ENCODE peak calls at places on chromosomes 7 and 10, in eight cellular contexts. One of them, this sample, is unnamed.

GRCh38 chr7:158275711-158276413 is 311.8 kb downstream of the PTPRN2 start:
- DNase-seq in hepatic stellate cell: no peak
- DNase-seq in stromal cell of bone marrow: no peak
- DNase-seq in NCI-H1092 treated with DMSO at 0.1 percent for 48 hours: no peak
- DNase-seq in NCI-H510A treated with DMSO at 0.1 percent for 48 hours: no peak
- DNase-seq in stimulated activated CD4-positive, alpha-beta T cell treated with anti-CD3 and anti-CD28 coated beads, Interleukin-15, amount 100 ng/mL, for 1 hour: no peak
- DNase-seq in foreskin fibroblast: no peak
- DNase-seq in MM.1S: no peak
- DNase-seq in this sample: no peak

GRCh38 chr7:475951-476441 is 43.6 kb downstream of the PDGFA start:
- DNase-seq in foreskin fibroblast: no peak
- DNase-seq in stimulated activated CD4-positive, alpha-beta T cell treated with anti-CD3 and anti-CD28 coated beads, Interleukin-15, amount 100 ng/mL, for 1 hour: no peak
- DNase-seq in hepatic stellate cell: no peak
- DNase-seq in NCI-H1092 treated with DMSO at 0.1 percent for 48 hours: no peak
- DNase-seq in NCI-H510A treated with DMSO at 0.1 percent for 48 hours: no peak
- DNase-seq in stromal cell of bone marrow: no peak
- DNase-seq in MM.1S: no peak
- DNase-seq in this sample: no peak

GRCh38 chr7:133253522-133253882 is 624 bp downstream of the EXOC4 start:
- DNase-seq in stimulated activated CD4-positive, alpha-beta T cell treated with anti-CD3 and anti-CD28 coated beads, Interleukin-15, amount 100 ng/mL, for 1 hour: no peak
- DNase-seq in NCI-H510A treated with DMSO at 0.1 percent for 48 hours: no peak
- DNase-seq in foreskin fibroblast: peak; percentile 24
- DNase-seq in NCI-H1092 treated with DMSO at 0.1 percent for 48 hours: no peak
- DNase-seq in MM.1S: peak; percentile 60
- DNase-seq in stromal cell of bone marrow: no peak
- DNase-seq in hepatic stellate cell: no peak
- DNase-seq in this sample: no peak

GRCh38 chr10:71964669-71965515 is 697 bp downstream of the CHST3 start:
- DNase-seq in stromal cell of bone marrow: peak; percentile 72
- DNase-seq in stimulated activated CD4-positive, alpha-beta T cell treated with anti-CD3 and anti-CD28 coated beads, Interleukin-15, amount 100 ng/mL, for 1 hour: no peak
- DNase-seq in foreskin fibroblast: peak; percentile 94
- DNase-seq in NCI-H1092 treated with DMSO at 0.1 percent for 48 hours: no peak
- DNase-seq in NCI-H510A treated with DMSO at 0.1 percent for 48 hours: no peak
- DNase-seq in hepatic stellate cell: peak; percentile 78
- DNase-seq in MM.1S: no peak
- DNase-seq in this sample: no peak

GRCh38 chr7:131653418-131654248 is 97.2 kb upstream of the PODXL start:
- DNase-seq in foreskin fibroblast: peak; percentile 27
- DNase-seq in stromal cell of bone marrow: no peak
- DNase-seq in MM.1S: no peak
- DNase-seq in stimulated activated CD4-positive, alpha-beta T cell treated with anti-CD3 and anti-CD28 coated beads, Interleukin-15, amount 100 ng/mL, for 1 hour: no peak
- DNase-seq in hepatic stellate cell: no peak
- DNase-seq in NCI-H510A treated with DMSO at 0.1 percent for 48 hours: no peak
- DNase-seq in NCI-H1092 treated with DMSO at 0.1 percent for 48 hours: no peak
- DNase-seq in this sample: no peak

GRCh38 chr10:20888620-20889337 is 8.3 kb downstream of the NEBL start:
- DNase-seq in NCI-H1092 treated with DMSO at 0.1 percent for 48 hours: peak; percentile 56
- DNase-seq in foreskin fibroblast: peak; percentile 39
- DNase-seq in hepatic stellate cell: no peak
- DNase-seq in MM.1S: no peak
- DNase-seq in stromal cell of bone marrow: no peak
- DNase-seq in NCI-H510A treated with DMSO at 0.1 percent for 48 hours: no peak
- DNase-seq in stimulated activated CD4-positive, alpha-beta T cell treated with anti-CD3 and anti-CD28 coated beads, Interleukin-15, amount 100 ng/mL, for 1 hour: no peak
- DNase-seq in this sample: no peak

GRCh38 chr10:31936933-31937332 is 8.3 kb upstream of the ARHGAP12 start:
- DNase-seq in NCI-H1092 treated with DMSO at 0.1 percent for 48 hours: no peak
- DNase-seq in stromal cell of bone marrow: no peak
- DNase-seq in foreskin fibroblast: no peak
- DNase-seq in NCI-H510A treated with DMSO at 0.1 percent for 48 hours: no peak
- DNase-seq in stimulated activated CD4-positive, alpha-beta T cell treated with anti-CD3 and anti-CD28 coated beads, Interleukin-15, amount 100 ng/mL, for 1 hour: no peak
- DNase-seq in MM.1S: no peak
- DNase-seq in hepatic stellate cell: no peak
- DNase-seq in this sample: no peak

GRCh38 chr10:56537984-56538383 is 176.9 kb upstream of the ZWINT start:
- DNase-seq in MM.1S: no peak
- DNase-seq in NCI-H1092 treated with DMSO at 0.1 percent for 48 hours: no peak
- DNase-seq in stimulated activated CD4-positive, alpha-beta T cell treated with anti-CD3 and anti-CD28 coated beads, Interleukin-15, amount 100 ng/mL, for 1 hour: no peak
- DNase-seq in stromal cell of bone marrow: no peak
- DNase-seq in foreskin fibroblast: peak; percentile 27
- DNase-seq in NCI-H510A treated with DMSO at 0.1 percent for 48 hours: no peak
- DNase-seq in hepatic stellate cell: no peak
- DNase-seq in this sample: no peak

GRCh38 chr7:117399820-117400422 is 27.4 kb downstream of the ASZ1 start:
- DNase-seq in stimulated activated CD4-positive, alpha-beta T cell treated with anti-CD3 and anti-CD28 coated beads, Interleukin-15, amount 100 ng/mL, for 1 hour: no peak
- DNase-seq in stromal cell of bone marrow: no peak
- DNase-seq in hepatic stellate cell: no peak
- DNase-seq in MM.1S: peak; percentile 38
- DNase-seq in foreskin fibroblast: peak; percentile 3
- DNase-seq in NCI-H510A treated with DMSO at 0.1 percent for 48 hours: peak; percentile 33
- DNase-seq in NCI-H1092 treated with DMSO at 0.1 percent for 48 hours: peak; percentile 43
- DNase-seq in this sample: no peak

GRCh38 chr10:94066411-94066810 is 72.7 kb downstream of the PLCE1 start:
- DNase-seq in foreskin fibroblast: peak; percentile 70
- DNase-seq in hepatic stellate cell: no peak
- DNase-seq in stromal cell of bone marrow: peak; percentile 17
- DNase-seq in NCI-H510A treated with DMSO at 0.1 percent for 48 hours: no peak
- DNase-seq in MM.1S: peak; percentile 22
- DNase-seq in stimulated activated CD4-positive, alpha-beta T cell treated with anti-CD3 and anti-CD28 coated beads, Interleukin-15, amount 100 ng/mL, for 1 hour: no peak
- DNase-seq in NCI-H1092 treated with DMSO at 0.1 percent for 48 hours: no peak
- DNase-seq in this sample: no peak

GRCh38 chr10:121054876-121055275 is 203.7 kb downstream of the WDR11 start:
- DNase-seq in NCI-H510A treated with DMSO at 0.1 percent for 48 hours: no peak
- DNase-seq in hepatic stellate cell: no peak
- DNase-seq in NCI-H1092 treated with DMSO at 0.1 percent for 48 hours: no peak
- DNase-seq in MM.1S: no peak
- DNase-seq in stimulated activated CD4-positive, alpha-beta T cell treated with anti-CD3 and anti-CD28 coated beads, Interleukin-15, amount 100 ng/mL, for 1 hour: no peak
- DNase-seq in stromal cell of bone marrow: no peak
- DNase-seq in foreskin fibroblast: no peak
- DNase-seq in this sample: no peak

GRCh38 chr10:126321455-126321854 is 66.8 kb downstream of the ADAM12 start:
- DNase-seq in hepatic stellate cell: no peak
- DNase-seq in stromal cell of bone marrow: no peak
- DNase-seq in stimulated activated CD4-positive, alpha-beta T cell treated with anti-CD3 and anti-CD28 coated beads, Interleukin-15, amount 100 ng/mL, for 1 hour: no peak
- DNase-seq in MM.1S: no peak
- DNase-seq in foreskin fibroblast: no peak
- DNase-seq in NCI-H1092 treated with DMSO at 0.1 percent for 48 hours: no peak
- DNase-seq in NCI-H510A treated with DMSO at 0.1 percent for 48 hours: no peak
- DNase-seq in this sample: no peak

GRCh38 chr7:142919656-142920055 is 13.9 kb downstream of the TRPV5 start:
- DNase-seq in stromal cell of bone marrow: no peak
- DNase-seq in NCI-H1092 treated with DMSO at 0.1 percent for 48 hours: no peak
- DNase-seq in foreskin fibroblast: no peak
- DNase-seq in stimulated activated CD4-positive, alpha-beta T cell treated with anti-CD3 and anti-CD28 coated beads, Interleukin-15, amount 100 ng/mL, for 1 hour: no peak
- DNase-seq in hepatic stellate cell: no peak
- DNase-seq in NCI-H510A treated with DMSO at 0.1 percent for 48 hours: no peak
- DNase-seq in MM.1S: no peak
- DNase-seq in this sample: no peak

GRCh38 chr10:75606203-75606779 is 174.9 kb downstream of the LRMDA start:
- DNase-seq in NCI-H1092 treated with DMSO at 0.1 percent for 48 hours: no peak
- DNase-seq in MM.1S: peak; percentile 75
- DNase-seq in NCI-H510A treated with DMSO at 0.1 percent for 48 hours: no peak
- DNase-seq in foreskin fibroblast: no peak
- DNase-seq in stimulated activated CD4-positive, alpha-beta T cell treated with anti-CD3 and anti-CD28 coated beads, Interleukin-15, amount 100 ng/mL, for 1 hour: no peak
- DNase-seq in stromal cell of bone marrow: no peak
- DNase-seq in hepatic stellate cell: no peak
- DNase-seq in this sample: no peak

GRCh38 chr10:77532068-77532467 is 105.5 kb downstream of the KCNMA1 start:
- DNase-seq in foreskin fibroblast: peak; percentile 90
- DNase-seq in hepatic stellate cell: peak; percentile 75
- DNase-seq in NCI-H1092 treated with DMSO at 0.1 percent for 48 hours: no peak
- DNase-seq in stromal cell of bone marrow: peak; percentile 75
- DNase-seq in MM.1S: no peak
- DNase-seq in NCI-H510A treated with DMSO at 0.1 percent for 48 hours: no peak
- DNase-seq in stimulated activated CD4-positive, alpha-beta T cell treated with anti-CD3 and anti-CD28 coated beads, Interleukin-15, amount 100 ng/mL, for 1 hour: no peak
- DNase-seq in this sample: no peak

GRCh38 chr7:8056431-8056830 is 87.8 kb downstream of the GLCCI1 start:
- DNase-seq in foreskin fibroblast: peak; percentile 34
- DNase-seq in NCI-H510A treated with DMSO at 0.1 percent for 48 hours: no peak
- DNase-seq in hepatic stellate cell: no peak
- DNase-seq in stromal cell of bone marrow: no peak
- DNase-seq in stimulated activated CD4-positive, alpha-beta T cell treated with anti-CD3 and anti-CD28 coated beads, Interleukin-15, amount 100 ng/mL, for 1 hour: no peak
- DNase-seq in MM.1S: no peak
- DNase-seq in NCI-H1092 treated with DMSO at 0.1 percent for 48 hours: no peak
- DNase-seq in this sample: no peak

GRCh38 chr7:42763137-42763551 is 148.7 kb downstream of the C7orf25 start:
- DNase-seq in foreskin fibroblast: no peak
- DNase-seq in NCI-H1092 treated with DMSO at 0.1 percent for 48 hours: no peak
- DNase-seq in stimulated activated CD4-positive, alpha-beta T cell treated with anti-CD3 and anti-CD28 coated beads, Interleukin-15, amount 100 ng/mL, for 1 hour: no peak
- DNase-seq in hepatic stellate cell: no peak
- DNase-seq in MM.1S: no peak
- DNase-seq in NCI-H510A treated with DMSO at 0.1 percent for 48 hours: no peak
- DNase-seq in stromal cell of bone marrow: no peak
- DNase-seq in this sample: no peak

GRCh38 chr7:92335574-92335973 is 89.8 kb downstream of the ANKIB1 start:
- DNase-seq in stromal cell of bone marrow: no peak
- DNase-seq in foreskin fibroblast: no peak
- DNase-seq in stimulated activated CD4-positive, alpha-beta T cell treated with anti-CD3 and anti-CD28 coated beads, Interleukin-15, amount 100 ng/mL, for 1 hour: no peak
- DNase-seq in NCI-H1092 treated with DMSO at 0.1 percent for 48 hours: no peak
- DNase-seq in hepatic stellate cell: no peak
- DNase-seq in NCI-H510A treated with DMSO at 0.1 percent for 48 hours: no peak
- DNase-seq in MM.1S: no peak
- DNase-seq in this sample: no peak

GRCh38 chr10:101032637-101033201 is 1.7 kb downstream of the SFXN3 start:
- DNase-seq in hepatic stellate cell: peak; percentile 90
- DNase-seq in NCI-H1092 treated with DMSO at 0.1 percent for 48 hours: no peak
- DNase-seq in stimulated activated CD4-positive, alpha-beta T cell treated with anti-CD3 and anti-CD28 coated beads, Interleukin-15, amount 100 ng/mL, for 1 hour: peak; percentile 36
- DNase-seq in MM.1S: no peak
- DNase-seq in foreskin fibroblast: peak; percentile 95
- DNase-seq in NCI-H510A treated with DMSO at 0.1 percent for 48 hours: peak; percentile 31
- DNase-seq in stromal cell of bone marrow: peak; percentile 81
- DNase-seq in this sample: no peak

GRCh38 chr10:108850138-108850854 is 1073.0 kb downstream of the XPNPEP1 start:
- DNase-seq in NCI-H510A treated with DMSO at 0.1 percent for 48 hours: no peak
- DNase-seq in stromal cell of bone marrow: no peak
- DNase-seq in stimulated activated CD4-positive, alpha-beta T cell treated with anti-CD3 and anti-CD28 coated beads, Interleukin-15, amount 100 ng/mL, for 1 hour: no peak
- DNase-seq in MM.1S: peak; percentile 45
- DNase-seq in NCI-H1092 treated with DMSO at 0.1 percent for 48 hours: no peak
- DNase-seq in hepatic stellate cell: no peak
- DNase-seq in foreskin fibroblast: no peak
- DNase-seq in this sample: no peak

GRCh38 chr7:27147211-27148030 is at the start of gene HOXA6:
- DNase-seq in foreskin fibroblast: peak; percentile 65
- DNase-seq in MM.1S: no peak
- DNase-seq in NCI-H1092 treated with DMSO at 0.1 percent for 48 hours: no peak
- DNase-seq in NCI-H510A treated with DMSO at 0.1 percent for 48 hours: peak; percentile 82
- DNase-seq in stromal cell of bone marrow: no peak
- DNase-seq in stimulated activated CD4-positive, alpha-beta T cell treated with anti-CD3 and anti-CD28 coated beads, Interleukin-15, amount 100 ng/mL, for 1 hour: no peak
- DNase-seq in hepatic stellate cell: no peak
- DNase-seq in this sample: no peak

GRCh38 chr10:126634915-126635314 is 35.6 kb downstream of the C10orf90 start:
- DNase-seq in MM.1S: no peak
- DNase-seq in hepatic stellate cell: no peak
- DNase-seq in NCI-H1092 treated with DMSO at 0.1 percent for 48 hours: no peak
- DNase-seq in foreskin fibroblast: peak; percentile 26
- DNase-seq in stimulated activated CD4-positive, alpha-beta T cell treated with anti-CD3 and anti-CD28 coated beads, Interleukin-15, amount 100 ng/mL, for 1 hour: no peak
- DNase-seq in stromal cell of bone marrow: no peak
- DNase-seq in NCI-H510A treated with DMSO at 0.1 percent for 48 hours: no peak
- DNase-seq in this sample: no peak

GRCh38 chr7:91064938-91065337 is 199.3 kb upstream of the FZD1 start:
- DNase-seq in NCI-H1092 treated with DMSO at 0.1 percent for 48 hours: no peak
- DNase-seq in stimulated activated CD4-positive, alpha-beta T cell treated with anti-CD3 and anti-CD28 coated beads, Interleukin-15, amount 100 ng/mL, for 1 hour: no peak
- DNase-seq in hepatic stellate cell: no peak
- DNase-seq in NCI-H510A treated with DMSO at 0.1 percent for 48 hours: no peak
- DNase-seq in stromal cell of bone marrow: no peak
- DNase-seq in foreskin fibroblast: peak; percentile 62
- DNase-seq in MM.1S: no peak
- DNase-seq in this sample: no peak

GRCh38 chr10:78924319-78925003 is 144.3 kb upstream of the ZMIZ1 start:
- DNase-seq in stromal cell of bone marrow: no peak
- DNase-seq in NCI-H1092 treated with DMSO at 0.1 percent for 48 hours: no peak
- DNase-seq in foreskin fibroblast: no peak
- DNase-seq in stimulated activated CD4-positive, alpha-beta T cell treated with anti-CD3 and anti-CD28 coated beads, Interleukin-15, amount 100 ng/mL, for 1 hour: no peak
- DNase-seq in NCI-H510A treated with DMSO at 0.1 percent for 48 hours: peak; percentile 73
- DNase-seq in hepatic stellate cell: no peak
- DNase-seq in MM.1S: no peak
- DNase-seq in this sample: no peak

GRCh38 chr10:108375691-108376090 is 1211.2 kb upstream of the SORCS1 start:
- DNase-seq in foreskin fibroblast: peak; percentile 51
- DNase-seq in stimulated activated CD4-positive, alpha-beta T cell treated with anti-CD3 and anti-CD28 coated beads, Interleukin-15, amount 100 ng/mL, for 1 hour: no peak
- DNase-seq in stromal cell of bone marrow: peak; percentile 21
- DNase-seq in NCI-H1092 treated with DMSO at 0.1 percent for 48 hours: no peak
- DNase-seq in MM.1S: no peak
- DNase-seq in NCI-H510A treated with DMSO at 0.1 percent for 48 hours: no peak
- DNase-seq in hepatic stellate cell: no peak
- DNase-seq in this sample: no peak

GRCh38 chr10:30812018-30812851 is 182.7 kb upstream of the LYZL2 start:
- DNase-seq in MM.1S: no peak
- DNase-seq in stromal cell of bone marrow: peak; percentile 84
- DNase-seq in stimulated activated CD4-positive, alpha-beta T cell treated with anti-CD3 and anti-CD28 coated beads, Interleukin-15, amount 100 ng/mL, for 1 hour: no peak
- DNase-seq in hepatic stellate cell: peak; percentile 87
- DNase-seq in NCI-H510A treated with DMSO at 0.1 percent for 48 hours: no peak
- DNase-seq in NCI-H1092 treated with DMSO at 0.1 percent for 48 hours: peak; percentile 78
- DNase-seq in foreskin fibroblast: peak; percentile 87
- DNase-seq in this sample: no peak

GRCh38 chr10:113947138-113948011 is 92.9 kb downstream of the NHLRC2 start:
- DNase-seq in stromal cell of bone marrow: no peak
- DNase-seq in MM.1S: peak; percentile 19
- DNase-seq in NCI-H510A treated with DMSO at 0.1 percent for 48 hours: peak; percentile 41
- DNase-seq in stimulated activated CD4-positive, alpha-beta T cell treated with anti-CD3 and anti-CD28 coated beads, Interleukin-15, amount 100 ng/mL, for 1 hour: no peak
- DNase-seq in hepatic stellate cell: no peak
- DNase-seq in foreskin fibroblast: no peak
- DNase-seq in NCI-H1092 treated with DMSO at 0.1 percent for 48 hours: no peak
- DNase-seq in this sample: no peak

GRCh38 chr10:126702181-126702580 is 31.7 kb upstream of the C10orf90 start:
- DNase-seq in NCI-H1092 treated with DMSO at 0.1 percent for 48 hours: no peak
- DNase-seq in NCI-H510A treated with DMSO at 0.1 percent for 48 hours: no peak
- DNase-seq in foreskin fibroblast: no peak
- DNase-seq in MM.1S: no peak
- DNase-seq in hepatic stellate cell: no peak
- DNase-seq in stromal cell of bone marrow: peak; percentile 39
- DNase-seq in stimulated activated CD4-positive, alpha-beta T cell treated with anti-CD3 and anti-CD28 coated beads, Interleukin-15, amount 100 ng/mL, for 1 hour: no peak
- DNase-seq in this sample: no peak

GRCh38 chr10:118562877-118563276 is 32.6 kb downstream of the PRLHR start:
- DNase-seq in stimulated activated CD4-positive, alpha-beta T cell treated with anti-CD3 and anti-CD28 coated beads, Interleukin-15, amount 100 ng/mL, for 1 hour: no peak
- DNase-seq in stromal cell of bone marrow: no peak
- DNase-seq in NCI-H1092 treated with DMSO at 0.1 percent for 48 hours: no peak
- DNase-seq in foreskin fibroblast: no peak
- DNase-seq in NCI-H510A treated with DMSO at 0.1 percent for 48 hours: no peak
- DNase-seq in hepatic stellate cell: no peak
- DNase-seq in MM.1S: no peak
- DNase-seq in this sample: no peak

This sample was measured in central memory CD8-positive, alpha-beta T cell.